ENCODE peak calls at places on chromosomes 4 and X, in four cellular contexts. One of them, this sample, is unnamed.

GRCh38 chr4:70511365-70511764 is 7.0 kb upstream of the AMTN start:
- DNase-seq in breast epithelium: no peak
- DNase-seq in transverse colon: no peak
- DNase-seq in GM12878: no peak
- DNase-seq in this sample: no peak

GRCh38 chrX:110310896-110311295 is 7.0 kb downstream of the AMMECR1 start:
- DNase-seq in GM12878: no peak
- DNase-seq in breast epithelium: no peak
- DNase-seq in transverse colon: no peak
- DNase-seq in this sample: no peak

GRCh38 chr4:3836041-3836801 is 70.0 kb downstream of the ADRA2C start:
- DNase-seq in breast epithelium: no peak
- DNase-seq in GM12878: no peak
- DNase-seq in transverse colon: no peak
- DNase-seq in this sample: no peak

GRCh38 chr4:77022581-77023133 is 53.1 kb downstream of the CCNI start:
- DNase-seq in transverse colon: no peak
- DNase-seq in breast epithelium: no peak
- DNase-seq in GM12878: no peak
- DNase-seq in this sample: no peak

GRCh38 chr4:152398060-152398459 is 137.8 kb downstream of the FBXW7 start:
- DNase-seq in breast epithelium: no peak
- DNase-seq in GM12878: no peak
- DNase-seq in transverse colon: no peak
- DNase-seq in this sample: no peak

GRCh38 chr4:24598025-24598424 is 13.7 kb upstream of the DHX15 start:
- DNase-seq in transverse colon: peak
- DNase-seq in GM12878: no peak
- DNase-seq in breast epithelium: no peak
- DNase-seq in this sample: no peak

GRCh38 chr4:114728426-114728825 is 129.8 kb downstream of the UGT8 start:
- DNase-seq in transverse colon: no peak
- DNase-seq in breast epithelium: no peak
- DNase-seq in GM12878: no peak
- DNase-seq in this sample: no peak

GRCh38 chrX:39398973-39399268 is 597.7 kb downstream of the MID1IP1 start:
- DNase-seq in GM12878: no peak
- DNase-seq in transverse colon: no peak
- DNase-seq in breast epithelium: no peak
- DNase-seq in this sample: no peak

GRCh38 chrX:118536687-118537461 is 41.3 kb downstream of the DOCK11 start:
- DNase-seq in GM12878: peak
- DNase-seq in transverse colon: no peak
- DNase-seq in breast epithelium: no peak
- DNase-seq in this sample: no peak

GRCh38 chr4:176830971-176831370 is 38.2 kb upstream of the VEGFC start:
- DNase-seq in transverse colon: no peak
- DNase-seq in breast epithelium: no peak
- DNase-seq in GM12878: no peak
- DNase-seq in this sample: no peak

GRCh38 chr4:123546123-123546654 is 149.6 kb downstream of the SPRY1 start:
- DNase-seq in breast epithelium: no peak
- DNase-seq in GM12878: no peak
- DNase-seq in transverse colon: peak
- DNase-seq in this sample: no peak

GRCh38 chr4:165502919-165503907 is 124.4 kb downstream of the CPE start:
- DNase-seq in breast epithelium: no peak
- DNase-seq in GM12878: no peak
- DNase-seq in transverse colon: no peak
- DNase-seq in this sample: no peak

GRCh38 chr4:38315296-38315695 is 348.7 kb upstream of the KLF3 start:
- DNase-seq in breast epithelium: no peak
- DNase-seq in GM12878: no peak
- DNase-seq in transverse colon: no peak
- DNase-seq in this sample: no peak

GRCh38 chr4:5993876-5994811 is 24.1 kb downstream of the C4orf50 start:
- DNase-seq in breast epithelium: no peak
- DNase-seq in transverse colon: no peak
- DNase-seq in GM12878: no peak
- DNase-seq in this sample: no peak

GRCh38 chr4:52059372-52059771 is 8.3 kb downstream of the SPATA18 start:
- DNase-seq in GM12878: no peak
- DNase-seq in breast epithelium: no peak
- DNase-seq in transverse colon: peak
- DNase-seq in this sample: no peak

GRCh38 chr4:127174731-127175130 is 458.0 kb upstream of the INTU start:
- DNase-seq in GM12878: no peak
- DNase-seq in transverse colon: no peak
- DNase-seq in breast epithelium: no peak
- DNase-seq in this sample: no peak

DNA sequence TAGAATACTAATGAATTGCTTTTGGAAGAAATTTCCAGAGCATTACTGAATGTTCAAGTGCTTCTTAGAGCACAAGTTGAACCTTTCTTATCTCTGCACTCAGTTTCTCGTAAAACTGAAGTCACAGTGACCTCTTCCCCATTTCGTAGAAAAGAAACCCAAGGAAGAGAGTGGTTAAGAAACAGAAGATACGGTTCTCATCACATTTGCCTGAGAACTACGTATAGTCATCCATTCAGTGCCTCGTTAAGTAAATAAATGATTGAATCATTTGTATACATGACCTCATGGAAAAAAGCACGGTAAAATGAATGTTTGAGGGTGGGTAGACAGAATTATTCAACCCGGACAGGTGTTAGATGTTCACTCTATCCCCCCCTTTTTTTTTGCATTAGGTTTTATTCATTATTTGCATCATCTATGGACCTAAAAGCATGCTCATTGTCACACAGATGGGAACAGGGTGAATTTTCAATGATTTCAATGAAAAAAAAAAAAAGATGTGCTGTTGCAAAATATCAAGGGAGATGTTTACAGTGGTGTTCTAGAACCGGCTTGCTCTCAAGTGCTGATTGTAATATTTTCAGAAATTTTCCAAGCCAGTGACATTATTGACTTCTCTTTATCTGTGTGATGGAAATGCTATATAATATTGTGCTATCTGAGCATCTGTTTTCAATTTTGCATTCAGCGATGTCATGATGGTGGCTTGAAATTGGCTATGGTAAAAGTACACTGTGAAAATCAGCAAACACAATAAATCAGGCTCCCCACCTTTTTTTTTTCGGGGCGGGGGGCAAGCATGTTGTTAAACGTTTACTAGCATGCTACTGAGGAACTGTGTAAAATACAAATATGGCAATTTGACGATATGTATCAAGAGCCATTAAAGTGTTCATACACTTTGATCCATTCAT is 4.3 kb downstream of the RHOH start:
- DNase-seq in GM12878: no peak
- DNase-seq in breast epithelium: no peak
- DNase-seq in transverse colon: no peak
- DNase-seq in this sample: no peak
- H3K4me3 ChIP-seq in GM12878: peak
- H3K4me3 ChIP-seq in breast epithelium: no peak
- H3K4me3 ChIP-seq in transverse colon: no peak
- H3K4me3 ChIP-seq in this sample: peak

DNA sequence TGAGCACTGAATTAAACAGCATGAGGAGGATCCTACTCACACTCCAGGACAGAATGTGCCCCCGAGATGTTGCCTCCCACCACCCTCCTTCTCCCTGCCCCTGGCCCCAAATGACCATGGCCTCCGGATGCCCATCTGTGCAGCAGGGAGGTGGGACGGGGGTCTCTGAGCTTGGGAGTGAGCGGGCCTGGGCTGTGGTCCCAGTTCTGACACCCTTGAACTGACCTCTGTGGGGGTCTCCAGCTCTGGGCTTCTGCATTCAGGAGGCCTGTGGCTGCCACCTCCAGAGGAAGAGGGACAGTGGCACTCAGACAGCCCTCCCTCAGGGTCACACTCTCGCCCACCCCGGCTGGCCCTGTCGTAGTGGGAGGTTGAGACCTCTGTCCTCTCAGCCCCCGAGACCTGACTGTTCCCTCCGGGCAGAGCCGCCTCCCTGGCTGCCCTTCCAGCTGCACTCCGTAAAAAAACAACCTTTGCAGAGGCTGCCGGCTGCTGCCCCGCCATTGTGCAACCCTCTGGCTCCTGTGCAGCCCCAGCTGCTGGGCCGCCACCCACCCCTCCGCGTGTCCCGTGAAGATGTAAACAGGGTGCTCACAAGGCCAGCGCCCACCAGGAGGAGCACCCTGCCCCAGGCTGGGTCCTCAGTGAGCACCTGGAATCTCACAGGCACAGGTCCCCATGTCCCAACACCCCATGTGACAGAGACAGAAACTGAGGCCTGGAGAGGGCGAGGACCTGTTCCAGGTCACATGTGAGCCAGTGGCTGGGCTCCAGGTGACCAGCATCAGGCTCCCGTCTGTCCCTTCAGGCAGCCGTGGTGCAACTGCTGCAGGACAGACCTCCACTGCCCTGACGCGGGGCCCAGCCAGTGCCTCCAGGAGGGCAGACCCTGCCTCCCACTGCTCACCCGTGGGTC is 39.6 kb downstream of the HTRA3 start:
- DNase-seq in transverse colon: no peak
- DNase-seq in GM12878: no peak
- DNase-seq in breast epithelium: peak
- DNase-seq in this sample: peak
- TF ChIP-seq POLR2AphosphoS5 in transverse colon: peak
- TF ChIP-seq POLR2AphosphoS5 in GM12878: no peak
- TF ChIP-seq POLR2AphosphoS5 in breast epithelium: peak
- TF ChIP-seq POLR2AphosphoS5 in this sample: no peak

GRCh38 chr4:189096108-189096507 is 844.6 kb upstream of the FRG1 start:
- DNase-seq in breast epithelium: no peak
- DNase-seq in GM12878: no peak
- DNase-seq in transverse colon: no peak
- DNase-seq in this sample: no peak
- TF ChIP-seq POLR2A in breast epithelium: no peak
- TF ChIP-seq POLR2A in GM12878: no peak
- TF ChIP-seq POLR2A in transverse colon: no peak
- TF ChIP-seq POLR2A in this sample: no peak

GRCh38 chr4:183751081-183751480 is 92.0 kb downstream of the TRAPPC11 start:
- DNase-seq in transverse colon: no peak
- DNase-seq in GM12878: no peak
- DNase-seq in breast epithelium: no peak
- DNase-seq in this sample: no peak

GRCh38 chr4:183747931-183748664 is 89.0 kb downstream of the TRAPPC11 start:
- DNase-seq in GM12878: no peak
- DNase-seq in breast epithelium: no peak
- DNase-seq in transverse colon: peak
- DNase-seq in this sample: no peak

GRCh38 chr4:183746305-183747229 is 87.5 kb downstream of the TRAPPC11 start:
- DNase-seq in transverse colon: no peak
- DNase-seq in GM12878: peak
- DNase-seq in breast epithelium: no peak
- DNase-seq in this sample: no peak

GRCh38 chr4:183747380-183747779 is 88.3 kb downstream of the TRAPPC11 start:
- DNase-seq in transverse colon: no peak
- DNase-seq in GM12878: no peak
- DNase-seq in breast epithelium: no peak
- DNase-seq in this sample: no peak
- H3K4me3 ChIP-seq in transverse colon: no peak
- H3K4me3 ChIP-seq in GM12878: no peak
- H3K4me3 ChIP-seq in breast epithelium: no peak
- H3K4me3 ChIP-seq in this sample: no peak